ENCODE peak calls at places on chromosomes 1 and 21, in five cellular contexts. R is RWPE1, H is ovary, I is adrenal gland, S is epithelial cell of esophagus. M is an unnamed sample.

GRCh38 chr1:18302788-18303413 is 177.8 kb upstream of the KLHDC7A start:
- DNase-seq in R (no peak), H (no peak), I (no peak), S (no peak), M (no peak)

GRCh38 chr21:32524010-32524719 is 61.2 kb downstream of the TCP10L start:
- DNase-seq in R (peak), H (no peak), I (no peak), S (peak), M (no peak)

GRCh38 chr1:15959847-15960446 is 16.0 kb downstream of the ZBTB17 start:
- DNase-seq in R (no peak), H (no peak), I (no peak), S (no peak), M (no peak)

GRCh38 chr1:74610961-74611360 is 62.6 kb downstream of the ERICH3 start:
- DNase-seq in R (no peak), H (no peak), I (no peak), S (no peak), M (no peak)

GRCh38 chr1:6811587-6811986 is 26.3 kb downstream of the CAMTA1 start:
- DNase-seq in R (no peak), H (peak), I (peak), S (no peak), M (no peak)

GRCh38 chr1:41242645-41243171 is 602 bp upstream of the SCMH1 start:
- DNase-seq in R (no peak), H (peak), I (peak), S (no peak), M (no peak)

GRCh38 chr1:25683177-25683576 is 66.6 kb downstream of the MAN1C1 start:
- DNase-seq in R (no peak), H (no peak), I (no peak), S (no peak), M (no peak)

GRCh38 chr1:88035578-88035977 is 648.5 kb upstream of the PKN2 start:
- DNase-seq in R (no peak), H (no peak), I (no peak), S (peak), M (no peak)

GRCh38 chr1:111032295-111032897 is 68.7 kb upstream of the LRIF1 start:
- DNase-seq in R (peak), H (no peak), I (peak), S (peak), M (peak)

GRCh38 chr1:91553196-91553595 is 52.5 kb downstream of the CDC7 start:
- DNase-seq in R (peak), H (no peak), I (peak), S (peak), M (no peak)

GRCh38 chr21:38911523-38912354 is 106.0 kb downstream of the ETS2 start:
- DNase-seq in R (no peak), H (no peak), I (no peak), S (peak), M (no peak)

GRCh38 chr1:187942986-187943385 is 1114.2 kb downstream of the PLA2G4A start:
- DNase-seq in R (peak), H (no peak), I (no peak), S (peak), M (peak)

GRCh38 chr1:211371406-211372105 is 44.9 kb downstream of the TRAF5 start:
- DNase-seq in R (peak), H (no peak), I (no peak), S (peak), M (no peak)

GRCh38 chr1:1972976-1973715 is 30.4 kb downstream of the CFAP74 start:
- DNase-seq in R (no peak), H (no peak), I (no peak), S (no peak), M (no peak)

GRCh38 chr1:76690784-76691183 is 176.5 kb upstream of the ST6GALNAC5 start:
- DNase-seq in R (no peak), H (no peak), I (no peak), S (no peak), M (no peak)

GRCh38 chr1:232922475-232922874 is 27.9 kb upstream of the NTPCR start:
- DNase-seq in R (no peak), H (no peak), I (no peak), S (peak), M (no peak)

GRCh38 chr1:115544131-115544530 is 97.6 kb upstream of the VANGL1 start:
- DNase-seq in R (no peak), H (no peak), I (no peak), S (no peak), M (no peak)

GRCh38 chr21:42533306-42533962 is 19.8 kb downstream of the SLC37A1 start:
- DNase-seq in R (no peak), H (no peak), I (peak), S (no peak), M (no peak)

GRCh38 chr1:221188531-221188930 is 309.3 kb downstream of the HLX start:
- DNase-seq in R (no peak), H (no peak), I (no peak), S (no peak), M (peak)

GRCh38 chr1:64875101-64875500 is 91.2 kb downstream of the JAK1 start:
- DNase-seq in R (no peak), H (no peak), I (no peak), S (no peak), M (no peak)

GRCh38 chr1:68217060-68217554 is 15.2 kb downstream of the WLS start:
- DNase-seq in R (no peak), H (no peak), I (no peak), S (no peak), M (no peak)

GRCh38 chr1:46411601-46412341 is 17.7 kb downstream of the FAAH start:
- DNase-seq in R (no peak), H (no peak), I (no peak), S (no peak), M (no peak)

GRCh38 chr1:207848234-207848633 is 62.7 kb downstream of the CD34 start:
- DNase-seq in R (peak), H (no peak), I (peak), S (peak), M (no peak)

GRCh38 chr21:16159971-16160350 is 430.2 kb downstream of the USP25 start:
- DNase-seq in R (no peak), H (no peak), I (no peak), S (no peak), M (no peak)

GRCh38 chr1:64030411-64030810 is 173.0 kb upstream of the UBE2U start:
- DNase-seq in R (no peak), H (no peak), I (no peak), S (no peak), M (no peak)

GRCh38 chr1:101945884-101946283 is 50.8 kb downstream of the OLFM3 start:
- DNase-seq in R (no peak), H (no peak), I (no peak), S (no peak), M (no peak)

GRCh38 chr1:227437495-227438008 is 119.3 kb upstream of the CDC42BPA start:
- DNase-seq in R (peak), H (no peak), I (no peak), S (peak), M (no peak)

GRCh38 chr1:30748699-30749401 is 8.7 kb downstream of the LAPTM5 start:
- DNase-seq in R (no peak), H (no peak), I (no peak), S (peak), M (peak)

GRCh38 chr1:199096601-199097000 is 457.8 kb downstream of the PTPRC start:
- DNase-seq in R (no peak), H (no peak), I (no peak), S (peak), M (no peak)

GRCh38 chr1:173451981-173452380 is 25.2 kb upstream of the PRDX6 start:
- DNase-seq in R (no peak), H (no peak), I (no peak), S (peak), M (no peak)

GRCh38 chr1:2406451-2407041 is 5.8 kb downstream of the PEX10 start:
- DNase-seq in R (no peak), H (no peak), I (no peak), S (no peak), M (no peak)

GRCh38 chr1:32774950-32775634 is 42.1 kb downstream of the YARS1 start:
- DNase-seq in R (no peak), H (no peak), I (no peak), S (peak), M (no peak)

GRCh38 chr1:2258122-2258812 is 30.1 kb downstream of the SKI start:
- DNase-seq in R (no peak), H (no peak), I (no peak), S (peak), M (no peak)

GRCh38 chr21:41373769-41374168 is 11.9 kb downstream of the MX2 start:
- DNase-seq in R (no peak), H (no peak), I (no peak), S (no peak), M (no peak)

GRCh38 chr1:50419192-50419906 is 3.9 kb downstream of the DMRTA2 start:
- DNase-seq in R (no peak), H (no peak), I (no peak), S (no peak), M (no peak)
- TF ChIP-seq CTCF in R (no peak), H (no peak), I (no peak), S (no peak), M (no peak)

DNA sequence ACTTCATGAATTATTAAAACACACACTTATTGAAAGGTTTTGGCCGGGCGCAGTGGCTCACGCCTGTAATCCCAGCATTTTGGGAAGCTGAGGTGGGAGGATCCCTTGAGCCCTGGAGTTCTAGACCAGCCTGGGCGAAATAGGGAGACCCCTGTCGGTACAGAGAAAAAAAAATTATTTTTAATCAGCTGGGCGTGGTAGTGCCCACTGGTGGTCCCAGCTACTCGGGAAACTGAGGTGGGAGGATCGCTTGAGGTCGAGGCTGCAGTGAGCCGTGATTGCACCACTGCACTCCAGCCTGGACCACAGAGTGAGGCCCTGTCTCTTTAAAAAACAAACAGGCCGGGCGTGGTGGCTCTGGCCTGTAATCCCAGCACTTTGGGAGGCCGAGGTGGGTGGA is 1.7 kb downstream of the GABPB2 start:
- DNase-seq in R (no peak), H (no peak), I (no peak), S (no peak), M (no peak)
- TF ChIP-seq CTCF in R (no peak), H (no peak), I (no peak), S (no peak), M (no peak)

DNA sequence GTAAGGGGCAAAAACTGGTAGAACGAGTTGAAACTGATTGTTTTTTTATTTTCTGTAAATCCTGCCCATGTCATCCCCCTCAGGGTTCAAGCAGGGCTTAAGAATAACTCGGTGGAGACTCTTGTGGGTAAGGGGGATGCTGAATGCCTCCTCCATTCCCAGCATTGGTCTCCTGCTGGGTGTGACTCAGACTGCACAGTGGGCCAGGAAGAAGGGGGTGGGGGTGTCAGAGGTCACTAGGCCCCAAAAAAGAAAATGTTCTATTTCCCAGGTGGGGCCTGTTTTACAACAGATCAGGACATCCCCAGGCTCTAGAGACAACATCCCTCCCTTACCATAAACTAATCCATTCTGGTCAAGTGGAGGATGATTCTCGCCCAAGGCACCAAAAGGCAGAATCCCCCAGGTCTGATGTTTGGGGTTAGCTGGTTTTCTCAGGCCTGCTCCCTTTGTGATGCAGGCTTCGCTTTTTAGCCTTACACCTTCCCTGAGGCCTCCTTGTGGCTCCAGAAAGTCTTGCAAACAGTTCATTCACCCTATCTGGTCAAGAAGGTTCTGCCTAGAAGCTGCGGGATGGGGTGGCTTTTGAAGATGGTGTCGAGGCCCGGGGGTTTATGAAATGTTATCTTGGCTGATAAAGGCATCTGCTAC is 10.7 kb upstream of the GRHL3 start:
- DNase-seq in R (no peak), H (no peak), I (no peak), S (no peak), M (no peak)
- TF ChIP-seq CTCF in R (no peak), H (no peak), I (no peak), S (peak), M (no peak)

GRCh38 chr1:165290143-165290542 is 66.4 kb downstream of the LMX1A start:
- DNase-seq in R (no peak), H (no peak), I (no peak), S (no peak), M (no peak)
- TF ChIP-seq CTCF in R (no peak), H (no peak), I (no peak), S (no peak), M (no peak)

GRCh38 chr1:209490013-209490412 is 93.5 kb upstream of the CAMK1G start:
- DNase-seq in R (peak), H (no peak), I (no peak), S (peak), M (no peak)
- TF ChIP-seq CTCF in R (peak), H (no peak), I (peak), S (peak), M (no peak)

GRCh38 chr1:168468042-168468809 is 75.6 kb downstream of the XCL2 start:
- DNase-seq in R (no peak), H (no peak), I (no peak), S (no peak), M (no peak)
- TF ChIP-seq CTCF in R (no peak), H (no peak), I (no peak), S (no peak), M (no peak)

GRCh38 chr1:3700631-3701030 is 48.3 kb downstream of the TP73 start:
- DNase-seq in R (no peak), H (no peak), I (no peak), S (no peak), M (no peak)

GRCh38 chr1:3697810-3698209 is 45.5 kb downstream of the TP73 start:
- DNase-seq in R (no peak), H (no peak), I (no peak), S (peak), M (no peak)

GRCh38 chr1:3699596-3699995 is 47.3 kb downstream of the TP73 start:
- DNase-seq in R (no peak), H (no peak), I (no peak), S (no peak), M (no peak)

GRCh38 chr1:3697104-3697503 is 44.8 kb downstream of the TP73 start:
- DNase-seq in R (no peak), H (no peak), I (no peak), S (no peak), M (no peak)

DNA sequence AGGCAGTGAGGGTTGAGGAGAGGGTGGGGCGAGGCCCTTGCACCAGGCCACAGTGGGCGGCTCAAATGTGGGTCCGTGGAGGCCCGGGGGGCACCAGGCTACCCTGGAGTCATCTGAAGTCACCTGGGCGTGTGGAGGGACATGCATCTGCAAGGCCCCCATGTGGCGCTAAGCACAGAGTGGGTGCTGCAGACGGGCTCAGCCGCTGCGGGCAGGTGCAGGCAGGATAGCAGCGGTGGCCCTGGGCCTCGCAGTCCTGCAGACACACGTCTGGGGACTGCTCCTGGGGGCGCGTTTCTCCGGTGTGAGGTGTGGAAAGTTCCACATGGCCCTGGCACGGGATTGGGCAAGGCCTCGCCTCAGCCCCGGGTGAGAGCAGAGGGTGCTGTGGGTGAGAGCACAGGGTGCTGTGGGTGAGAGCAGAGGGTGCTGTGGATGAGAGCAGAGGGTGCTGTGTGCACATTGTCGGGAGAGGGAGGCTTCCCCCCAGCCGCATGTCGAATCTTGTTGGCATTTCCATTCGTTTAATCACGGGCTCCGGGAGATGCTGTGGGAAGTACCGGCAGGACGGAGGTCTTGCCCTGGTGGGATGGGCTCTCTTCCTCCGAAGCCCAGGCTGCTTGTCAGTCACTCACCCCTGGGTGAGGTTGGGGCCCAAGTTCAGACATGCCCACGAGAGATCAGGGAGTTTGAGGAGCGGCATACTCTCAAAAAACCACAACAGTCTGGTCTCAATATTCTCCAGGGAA is 46.5 kb downstream of the TP73 start:
- DNase-seq in R (peak), H (no peak), I (no peak), S (peak), M (no peak)
- TF ChIP-seq CTCF in R (no peak), H (no peak), I (no peak), S (no peak), M (no peak)

M was measured in HL-60.